ENCODE peak calls at places on chromosome 13, in seven cellular contexts. G, Y, Q, O, B, N and E are unnamed samples. For H3K4me1, the result is how much of the 10 kb centered on the place peaks cover.

GRCh38 chr13:30580852-30581502 is 36.7 kb upstream of the USPL1 start:
- DNase-seq in G (no peak), Y (no peak), Q (no peak), O (no peak), B (no peak), N (no peak), E (no peak)

GRCh38 chr13:60427285-60427684 is 30.3 kb downstream of the TDRD3 start:
- DNase-seq in G (no peak), Y (no peak), Q (no peak), O (no peak), B (no peak), N (no peak), E (no peak)

GRCh38 chr13:109465151-109465550 is 321.2 kb downstream of the IRS2 start:
- DNase-seq in G (no peak), Y (no peak), Q (no peak), O (no peak), B (no peak), N (no peak), E (no peak)

GRCh38 chr13:110420626-110421025 is 113.5 kb downstream of the COL4A2 start:
- DNase-seq in G (no peak), Y (no peak), Q (no peak), O (no peak), B (no peak), N (no peak), E (no peak)

GRCh38 chr13:78602561-78603239 is 652 bp downstream of the POU4F1 start:
- DNase-seq in G (peak), Y (no peak), Q (no peak), O (no peak), B (no peak), N (no peak), E (no peak)

GRCh38 chr13:23496255-23496654 is 62.8 kb upstream of the SACS start:
- DNase-seq in G (no peak), Y (no peak), Q (no peak), O (no peak), B (no peak), N (no peak), E (no peak)

GRCh38 chr13:112134150-112135075 is 67.5 kb downstream of the SOX1 start:
- DNase-seq in G (peak), Y (no peak), Q (peak), O (no peak), B (no peak), N (no peak), E (no peak)

GRCh38 chr13:32203736-32204135 is 111.4 kb downstream of the ZAR1L start:
- DNase-seq in G (no peak), Y (no peak), Q (no peak), O (no peak), B (no peak), N (no peak), E (no peak)

GRCh38 chr13:85631801-85632200 is 167.4 kb downstream of the SLITRK6 start:
- DNase-seq in G (no peak), Y (no peak), Q (no peak), O (no peak), B (no peak), N (no peak), E (no peak)

GRCh38 chr13:40409278-40409677 is 257.2 kb downstream of the FOXO1 start:
- DNase-seq in G (no peak), Y (no peak), Q (no peak), O (no peak), B (no peak), N (peak), E (no peak)
- H3K4me1 ChIP-seq in G (under half), Y (under half), Q (under half), O (under half), B (under half), N (under half), E (under half)

GRCh38 chr13:75364131-75364713 is 117.7 kb downstream of the TBC1D4 start:
- DNase-seq in G (no peak), Y (no peak), Q (no peak), O (no peak), B (peak), N (no peak), E (no peak)
- H3K4me1 ChIP-seq in G (under half), Y (under half), Q (under half), O (under half), B (under half), N (under half), E (under half)

DNA sequence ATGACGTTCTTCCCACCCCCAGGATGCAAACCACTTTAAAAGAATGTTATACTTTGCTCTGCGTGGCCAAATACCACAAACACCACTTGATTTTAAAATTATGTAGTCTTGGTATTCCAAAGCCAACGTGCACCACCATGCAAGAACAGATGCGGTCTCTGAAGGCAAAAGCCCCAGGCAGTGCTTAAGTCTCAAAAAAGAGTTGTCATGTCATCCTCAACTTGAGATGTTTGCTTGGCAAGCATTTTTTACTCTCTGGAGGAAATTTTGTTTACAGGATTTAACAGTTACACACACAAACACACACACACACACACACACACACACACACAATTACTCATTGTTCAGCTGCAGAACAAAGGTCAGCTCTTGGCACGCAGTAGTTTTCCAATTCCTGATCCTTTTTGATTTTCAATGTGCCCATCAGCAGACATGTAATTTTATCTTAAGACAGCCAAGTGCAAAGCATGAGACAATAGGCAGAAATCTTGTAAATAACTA is 106.2 kb downstream of the RGCC start:
- DNase-seq in G (no peak), Y (no peak), Q (no peak), O (no peak), B (no peak), N (no peak), E (no peak)
- H3K4me1 ChIP-seq in G (under half), Y (under half), Q (under half), O (under half), B (under half), N (under half), E (under half)

GRCh38 chr13:98536729-98537128 is 40.2 kb downstream of the STK24 start:
- DNase-seq in G (no peak), Y (no peak), Q (no peak), O (no peak), B (no peak), N (no peak), E (no peak)

GRCh38 chr13:98532254-98532653 is 44.7 kb downstream of the STK24 start:
- DNase-seq in G (no peak), Y (no peak), Q (no peak), O (no peak), B (no peak), N (no peak), E (no peak)

GRCh38 chr13:98535501-98536357 is 41.2 kb downstream of the STK24 start:
- DNase-seq in G (no peak), Y (no peak), Q (no peak), O (no peak), B (no peak), N (no peak), E (no peak)

GRCh38 chr13:98534821-98535220 is 42.1 kb downstream of the STK24 start:
- DNase-seq in G (no peak), Y (no peak), Q (no peak), O (no peak), B (no peak), N (no peak), E (no peak)

GRCh38 chr13:98533912-98534311 is 43.0 kb downstream of the STK24 start:
- DNase-seq in G (no peak), Y (no peak), Q (no peak), O (no peak), B (no peak), N (no peak), E (no peak)
- H3K4me1 ChIP-seq in G (half or more), Y (under half), Q (under half), O (under half), B (under half), N (under half), E (under half)

GRCh38 chr13:97306646-97307045 is 84.5 kb downstream of the MBNL2 start:
- DNase-seq in G (no peak), Y (no peak), Q (no peak), O (no peak), B (peak), N (no peak), E (no peak)

GRCh38 chr13:97307544-97307881 is 85.4 kb downstream of the MBNL2 start:
- DNase-seq in G (no peak), Y (no peak), Q (no peak), O (no peak), B (no peak), N (no peak), E (no peak)

GRCh38 chr13:97308735-97309429 is 86.7 kb downstream of the MBNL2 start:
- DNase-seq in G (no peak), Y (no peak), Q (no peak), O (no peak), B (no peak), N (no peak), E (no peak)

GRCh38 chr13:97307096-97307495 is 85.0 kb downstream of the MBNL2 start:
- DNase-seq in G (no peak), Y (no peak), Q (no peak), O (no peak), B (no peak), N (no peak), E (no peak)

GRCh38 chr13:97307882-97308624 is 85.9 kb downstream of the MBNL2 start:
- DNase-seq in G (no peak), Y (peak), Q (no peak), O (no peak), B (no peak), N (no peak), E (no peak)
- H3K4me1 ChIP-seq in G (under half), Y (under half), Q (under half), O (under half), B (under half), N (under half), E (under half)

GRCh38 chr13:39417643-39418042 is 185.3 kb downstream of the LHFPL6 start:
- DNase-seq in G (no peak), Y (no peak), Q (no peak), O (no peak), B (peak), N (no peak), E (no peak)
- H3K4me1 ChIP-seq in G (under half), Y (under half), Q (under half), O (under half), B (under half), N (under half), E (under half)

DNA sequence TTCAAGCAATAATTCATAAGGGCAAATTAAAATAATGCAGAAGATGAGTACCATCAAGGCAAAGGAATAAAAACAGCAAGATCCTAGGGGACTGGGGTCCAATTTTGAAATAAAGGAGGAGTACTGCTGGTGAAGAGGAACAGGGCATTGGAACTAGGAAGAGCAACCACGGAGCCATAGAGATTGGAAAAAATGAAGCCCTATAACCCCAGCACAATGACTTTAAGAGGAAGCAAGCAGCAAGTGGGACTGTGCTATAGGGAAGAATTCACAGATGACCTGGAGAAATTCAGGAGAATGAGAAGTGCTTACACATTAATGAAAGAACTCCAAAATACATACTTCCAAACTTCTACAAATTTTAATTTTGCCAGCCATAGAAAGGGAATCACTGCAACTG is 44.9 kb upstream of the ITM2B start:
- DNase-seq in G (no peak), Y (no peak), Q (no peak), O (no peak), B (no peak), N (no peak), E (no peak)
- H3K4me1 ChIP-seq in G (half or more), Y (under half), Q (half or more), O (under half), B (under half), N (under half), E (under half)

GRCh38 chr13:74047925-74048324 is 86.3 kb downstream of the KLF12 start:
- DNase-seq in G (no peak), Y (peak), Q (no peak), O (no peak), B (peak), N (no peak), E (no peak)
- H3K4me1 ChIP-seq in G (under half), Y (under half), Q (under half), O (under half), B (under half), N (under half), E (under half)

GRCh38 chr13:89363144-89363543 is 1692.0 kb downstream of the SLITRK5 start:
- DNase-seq in G (no peak), Y (no peak), Q (no peak), O (no peak), B (peak), N (no peak), E (no peak)
- H3K4me1 ChIP-seq in G (under half), Y (under half), Q (under half), O (under half), B (under half), N (under half), E (under half)

DNA sequence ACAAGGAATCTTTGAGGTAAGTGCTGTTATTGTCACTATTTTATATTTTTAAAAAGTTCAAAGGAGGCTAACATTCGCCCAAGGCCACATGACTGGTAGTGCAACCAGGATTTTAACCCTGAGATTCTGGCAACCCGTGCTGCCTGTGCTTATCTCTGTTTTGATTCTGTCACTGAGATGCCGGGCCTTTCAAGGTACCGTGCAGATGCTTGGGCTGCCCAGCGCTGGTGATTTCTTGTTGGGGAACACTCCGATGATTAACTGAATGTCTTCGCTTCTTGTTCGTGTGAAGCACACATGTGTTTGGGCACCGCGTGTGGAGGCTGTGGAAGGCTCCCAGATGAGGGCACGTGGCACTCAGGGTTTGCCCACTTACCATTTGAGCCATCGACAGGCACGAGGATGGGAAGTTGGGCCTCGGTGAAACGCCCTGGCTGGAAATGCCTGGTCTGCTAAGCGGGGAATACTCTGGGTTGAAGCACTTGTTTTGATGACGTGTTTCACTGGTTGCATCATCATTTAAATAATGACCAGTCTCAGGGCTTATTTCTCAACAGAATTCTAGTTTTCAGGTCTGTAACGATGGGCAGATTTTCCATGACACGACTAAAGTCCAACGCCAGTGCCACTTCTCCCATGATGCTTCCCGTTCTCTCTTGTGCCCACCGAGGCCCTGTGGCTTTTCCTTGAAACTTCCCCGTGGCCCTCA is 392.7 kb downstream of the FGF9 start:
- DNase-seq in G (no peak), Y (no peak), Q (no peak), O (no peak), B (no peak), N (no peak), E (no peak)
- H3K4me1 ChIP-seq in G (under half), Y (under half), Q (half or more), O (under half), B (under half), N (under half), E (under half)